ENCODE peak calls at places on chromosomes 1 and 21, in four cellular contexts. X is right cardiac atrium; O is effector memory CD4-positive, alpha-beta T cell; P is heart right ventricle. F is an unnamed sample.

GRCh38 chr21:18384771-18385170 is 18.8 kb downstream of the TMPRSS15 start:
- DNase-seq in O (no peak), P (no peak), X (no peak), F (no peak)

GRCh38 chr1:183126000-183126366 is 60.1 kb upstream of the LAMC2 start:
- DNase-seq in X (no peak), O (no peak), P (no peak), F (no peak)

GRCh38 chr21:38346286-38346685 is 89.5 kb downstream of the KCNJ15 start:
- DNase-seq in O (no peak), X (no peak), P (no peak), F (no peak)

GRCh38 chr1:245870698-245871097 is 636.4 kb downstream of the SMYD3 start:
- DNase-seq in O (no peak), P (no peak), X (no peak), F (no peak)

GRCh38 chr1:53672785-53673184 is 66.2 kb downstream of the GLIS1 start:
- DNase-seq in O (no peak), X (no peak), P (no peak), F (no peak)

GRCh38 chr1:180229483-180230415 is at the start of gene LHX4:
- DNase-seq in P (no peak), O (no peak), X (no peak), F (no peak)

GRCh38 chr1:85475055-85475454 is 10.1 kb upstream of the DDAH1 start:
- DNase-seq in X (no peak), O (no peak), P (no peak), F (no peak)

GRCh38 chr1:218463194-218464156 is 118.3 kb downstream of the TGFB2 start:
- DNase-seq in X (peak; percentile 88), O (no peak), P (peak; percentile 56), F (no peak)

GRCh38 chr1:1616045-1616821 is 933 bp downstream of the MIB2 start:
- DNase-seq in O (peak; percentile 23), P (no peak), X (peak; percentile 83), F (no peak)

GRCh38 chr1:19504796-19505693 is 19.7 kb upstream of the CAPZB start:
- DNase-seq in O (no peak), P (peak; percentile 44), X (no peak), F (no peak)

GRCh38 chr1:192862271-192862670 is 53.4 kb downstream of the RGS2 start:
- DNase-seq in P (no peak), X (no peak), O (no peak), F (no peak)

GRCh38 chr21:44920694-44921604 is at the start of gene ITGB2:
- DNase-seq in X (peak; percentile 86), O (peak; percentile 32), P (no peak), F (peak; percentile 69)

GRCh38 chr1:114025609-114026401 is 46.5 kb downstream of the OLFML3 start:
- DNase-seq in P (no peak), O (no peak), X (no peak), F (no peak)

GRCh38 chr21:26758083-26758861 is 86.9 kb downstream of the ADAMTS1 start:
- DNase-seq in P (no peak), O (no peak), X (no peak), F (no peak)

GRCh38 chr1:195376190-195376589 is 1232.0 kb downstream of the KCNT2 start:
- DNase-seq in X (no peak), O (no peak), P (no peak), F (no peak)

GRCh38 chr1:154943649-154944421 is 7.3 kb upstream of the PMVK start:
- DNase-seq in O (no peak), P (no peak), X (peak; percentile 73), F (no peak)

GRCh38 chr1:156268336-156268735 is 14.3 kb downstream of the SMG5 start:
- DNase-seq in P (no peak), O (no peak), X (no peak), F (no peak)

GRCh38 chr1:89545264-89546038 is 20.8 kb downstream of the LRRC8B start:
- DNase-seq in O (no peak), P (no peak), X (no peak), F (no peak)

DNA sequence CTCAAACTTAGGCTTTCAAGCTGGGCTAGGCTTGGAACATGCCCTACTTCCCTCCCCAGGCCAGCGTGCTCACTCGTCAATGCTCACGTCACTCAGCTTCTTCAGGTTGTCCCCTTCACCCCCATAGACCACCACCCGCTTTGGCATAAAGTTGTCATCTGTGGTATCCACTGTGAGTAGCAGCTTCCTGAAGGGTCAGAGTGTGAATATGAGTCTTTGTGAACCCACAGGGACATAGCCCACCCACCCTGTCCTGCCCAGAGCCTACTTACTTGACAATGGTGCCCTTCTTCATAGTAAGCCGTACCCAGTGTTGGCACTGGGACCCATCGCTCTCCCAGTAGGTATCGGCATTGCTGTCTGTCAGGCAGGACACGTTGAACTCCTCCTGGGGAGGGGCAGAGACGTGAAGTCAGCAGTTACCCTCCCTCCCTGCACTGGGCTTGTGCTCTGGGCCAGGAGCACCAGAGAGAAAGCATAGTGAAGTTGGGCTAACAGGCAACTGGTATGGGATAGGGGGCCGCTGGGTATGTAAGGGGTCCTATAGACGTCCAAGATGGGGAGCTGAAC is 1.7 kb downstream of the HECTD3 start:
- DNase-seq in X (no peak), O (no peak), P (no peak), F (no peak)
- H3K4me3 ChIP-seq in X (no peak overlapping the region), O (peak overlapping the region; percentile 80), P (peak overlapping the region; percentile 99), F (peak overlapping the region; percentile 66)

DNA sequence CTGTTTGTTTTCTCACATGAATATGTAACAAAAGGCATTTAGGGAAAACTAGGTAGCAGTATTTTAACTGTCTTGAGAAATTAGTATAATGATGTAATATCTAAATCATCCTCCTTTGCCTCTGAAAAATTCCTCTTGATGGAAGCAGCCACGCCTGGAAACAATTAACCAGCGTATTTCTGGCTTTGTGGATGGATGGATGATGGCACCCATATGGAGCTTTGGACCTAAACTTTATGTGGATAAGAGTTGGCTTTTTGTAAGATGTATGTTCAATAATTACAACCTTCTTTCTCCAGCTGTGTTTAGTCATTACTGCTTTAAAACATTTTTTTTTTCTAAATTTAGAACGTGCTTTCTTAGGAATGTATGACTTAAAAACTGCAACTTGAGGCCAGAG is 12.7 kb downstream of the CDCA8 start:
- DNase-seq in X (no peak), P (no peak), O (no peak), F (no peak)
- H3K4me1 ChIP-seq in X (no peaks in the 10 kb centered on the region), P (no peaks in the 10 kb centered on the region), O (no peaks in the 10 kb centered on the region), F (no peaks in the 10 kb centered on the region)

DNA sequence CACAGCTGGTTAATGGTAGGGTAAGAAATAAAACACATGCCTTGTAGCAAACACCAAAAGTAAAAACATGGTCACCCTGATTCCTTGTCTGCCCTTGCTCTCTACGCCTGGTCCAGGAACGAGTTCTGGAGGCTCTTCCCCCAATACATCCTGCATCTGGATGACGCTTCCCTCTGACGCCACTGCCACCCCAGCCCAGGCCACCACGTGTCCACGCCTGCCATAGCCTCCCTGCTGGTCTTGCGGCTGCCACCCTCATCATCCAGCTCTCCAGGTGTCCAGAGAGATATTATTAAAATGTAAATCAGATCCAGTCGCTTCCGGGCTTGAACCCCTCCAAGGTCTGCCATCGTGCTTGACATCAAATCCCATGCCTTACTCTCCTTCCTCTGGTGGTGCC is 39.3 kb downstream of the IGSF21 start:
- DNase-seq in X (no peak), P (no peak), O (no peak), F (no peak)
- H3K27me3 ChIP-seq in X (no peaks in the 10 kb centered on the region), P (no peaks in the 10 kb centered on the region), O (no peaks in the 10 kb centered on the region), F (no peaks in the 10 kb centered on the region)

GRCh38 chr1:167101754-167102153 is 7.9 kb downstream of the STYXL2 start:
- DNase-seq in P (no peak), O (no peak), X (no peak), F (no peak)
- H3K4me3 ChIP-seq in P (no peak overlapping the region), O (no peak overlapping the region), X (no peak overlapping the region), F (no peak overlapping the region)

DNA sequence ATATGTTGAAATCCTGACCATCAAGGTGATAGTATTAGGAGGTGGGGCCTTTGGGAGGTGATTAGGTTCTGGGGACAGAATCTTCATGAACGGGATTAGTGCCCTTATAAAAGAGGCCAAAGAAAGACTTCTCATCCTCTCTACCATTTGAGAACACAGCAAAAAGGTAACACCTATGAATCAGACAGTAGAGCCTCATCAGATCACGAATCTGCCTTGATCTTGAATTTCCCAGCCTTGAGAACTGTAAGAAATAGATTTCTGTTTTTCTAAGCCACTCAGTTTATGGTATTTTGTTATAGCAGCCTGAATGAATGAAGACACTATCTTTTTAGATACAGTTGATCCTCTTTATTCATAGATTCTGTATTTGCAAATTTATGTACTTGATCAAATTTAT is 206.9 kb upstream of the EDN2 start:
- DNase-seq in X (no peak), O (no peak), P (no peak), F (no peak)
- H3K4me1 ChIP-seq in X (peaks cover 7% of the 10 kb centered on the region), O (no peaks in the 10 kb centered on the region), P (peaks cover 28% of the 10 kb centered on the region), F (peaks cover 11% of the 10 kb centered on the region)

DNA sequence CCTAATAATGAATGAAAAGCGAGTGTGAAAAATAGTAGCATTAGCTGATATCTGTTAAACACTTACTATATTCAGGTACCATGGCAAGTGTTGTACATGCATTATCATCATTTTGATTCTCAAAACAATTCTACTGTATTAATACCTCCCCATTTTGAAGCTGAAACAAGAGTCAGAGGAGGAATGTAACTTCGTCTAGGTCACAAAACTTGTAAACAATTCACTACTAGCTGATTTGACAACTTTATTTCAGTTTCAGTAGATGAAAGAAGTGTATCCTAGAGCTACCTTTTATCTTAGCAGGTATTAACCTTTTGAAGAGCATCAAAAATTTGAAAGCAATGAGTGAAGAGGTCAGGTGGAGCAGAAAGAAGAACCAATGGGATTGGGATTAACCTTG is 1.6 kb downstream of the CD84 start:
- DNase-seq in X (no peak), P (no peak), O (no peak), F (no peak)
- H3K27me3 ChIP-seq in X (no peaks in the 10 kb centered on the region), P (no peaks in the 10 kb centered on the region), O (no peaks in the 10 kb centered on the region), F (no peaks in the 10 kb centered on the region)

DNA sequence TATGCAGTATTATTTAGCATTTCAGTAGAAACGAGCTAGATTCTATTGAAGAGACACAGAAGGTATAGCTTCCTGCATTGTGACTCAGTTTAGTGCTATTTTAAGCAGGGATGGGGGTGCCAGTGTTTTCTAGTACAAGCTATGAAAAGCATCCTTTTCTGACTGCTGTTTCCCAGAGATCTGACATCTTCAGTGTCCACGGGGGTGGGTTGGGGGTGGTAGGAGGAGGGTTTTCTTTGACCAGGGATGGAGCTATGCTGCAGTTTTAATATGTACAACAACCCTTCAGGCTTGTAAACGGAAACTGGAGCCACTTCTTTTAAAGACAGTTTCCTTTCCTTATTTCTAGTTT is 2.7 kb upstream of the NEGR1 start:
- DNase-seq in P (no peak), X (peak; percentile 35), O (no peak), F (no peak)
- H3K4me3 ChIP-seq in P (peak overlapping the region; percentile 70), X (peak overlapping the region; percentile 57), O (peak overlapping the region; percentile 69), F (no peak overlapping the region)

F was measured in CD8-positive, alpha-beta memory T cell.